ENCODE peak calls at places on chromosomes 11 and 22, in seven cellular contexts. U is GM12865; Q is fibroblast of pulmonary artery; W is right lobe of liver; O is CD8-positive, alpha-beta T cell; Y is AG10803; B is AG09319. Z is an unnamed sample.
A peak's percentile ranks its signal among the peaks of the same experiment; 100 is the strongest.

GRCh38 chr11:83068573-83068972 is 3.1 kb downstream of the RAB30 start:
- DNase-seq in Y (no peak), O (no peak), W (no peak), Q (no peak), U (no peak), B (no peak), Z (no peak)

GRCh38 chr11:18075444-18075843 is 29.4 kb upstream of the TPH1 start:
- DNase-seq in Y (no peak), U (no peak), B (no peak), W (no peak), O (no peak), Q (no peak), Z (no peak)

GRCh38 chr11:126963603-126964353 is 36.8 kb downstream of the KIRREL3 start:
- DNase-seq in U (no peak), Y (peak; percentile 71), W (no peak), Q (no peak), O (no peak), B (no peak), Z (no peak)

GRCh38 chr11:32400196-32400595 is 35.1 kb downstream of the WT1 start:
- DNase-seq in O (no peak), B (no peak), Y (peak; percentile 64), Q (peak; percentile 93), U (no peak), W (no peak), Z (no peak)

GRCh38 chr11:62974848-62975522 is 9.8 kb downstream of the SLC22A6 start:
- DNase-seq in O (no peak), Q (peak; percentile 3), B (no peak), W (no peak), Y (no peak), U (peak; percentile 11), Z (no peak)

GRCh38 chr11:45518096-45518852 is 147.1 kb downstream of the CHST1 start:
- DNase-seq in Y (no peak), O (no peak), Q (no peak), B (no peak), U (no peak), W (no peak), Z (no peak)

GRCh38 chr22:19818264-19819208 is 36.1 kb downstream of the GNB1L start:
- DNase-seq in Y (no peak), O (no peak), U (no peak), B (no peak), Q (no peak), W (no peak), Z (no peak)

GRCh38 chr22:24510694-24511625 is 15.8 kb downstream of the UPB1 start:
- DNase-seq in B (peak; percentile 24), Y (peak; percentile 71), O (no peak), Q (peak; percentile 85), U (no peak), W (peak; percentile 87), Z (peak; percentile 28)

GRCh38 chr22:43011079-43011478 is 3.9 kb downstream of the PACSIN2 start:
- DNase-seq in W (peak; percentile 8), Q (no peak), U (no peak), Y (no peak), O (no peak), B (no peak), Z (no peak)

GRCh38 chr11:126443120-126443519 is 87.6 kb downstream of the ST3GAL4 start:
- DNase-seq in Q (no peak), B (no peak), W (no peak), O (no peak), U (no peak), Y (no peak), Z (no peak)

GRCh38 chr11:126344291-126344970 is 11.1 kb upstream of the ST3GAL4 start:
- DNase-seq in Y (no peak), W (peak; percentile 26), B (no peak), U (no peak), O (no peak), Q (no peak), Z (peak; percentile 39)

GRCh38 chr22:48137640-48138039 is 1375.2 kb downstream of the TBC1D22A start:
- DNase-seq in W (no peak), Q (no peak), U (no peak), B (no peak), Y (no peak), O (no peak), Z (no peak)

GRCh38 chr22:41501209-41501608 is 32.3 kb downstream of the ACO2 start:
- DNase-seq in Q (no peak), B (no peak), Y (no peak), O (no peak), W (no peak), U (peak; percentile 63), Z (no peak)

GRCh38 chr11:104772806-104773241 is 125.4 kb downstream of the CASP12 start:
- DNase-seq in B (peak; percentile 70), Y (peak; percentile 94), W (no peak), Q (peak; percentile 89), U (no peak), O (no peak), Z (no peak)

GRCh38 chr11:94762208-94762607 is 5.9 kb upstream of the AMOTL1 start:
- DNase-seq in W (no peak), O (no peak), U (peak; percentile 7), B (no peak), Q (no peak), Y (no peak), Z (no peak)

GRCh38 chr22:47022075-47022473 is 259.6 kb downstream of the TBC1D22A start:
- DNase-seq in O (no peak), W (no peak), B (no peak), Q (peak; percentile 29), Y (peak; percentile 8), U (no peak), Z (no peak)

GRCh38 chr22:29635734-29636357 is 32.4 kb downstream of the NF2 start:
- DNase-seq in O (no peak), B (peak; percentile 35), Q (peak; percentile 77), W (no peak), Y (peak; percentile 76), U (peak; percentile 57), Z (no peak)

GRCh38 chr11:133821776-133822175 is 23.5 kb downstream of the SPATA19 start:
- DNase-seq in Y (no peak), W (no peak), U (peak; percentile 63), B (no peak), Q (peak; percentile 17), O (no peak), Z (no peak)

GRCh38 chr11:22711880-22712279 is 45.5 kb downstream of the GAS2 start:
- DNase-seq in O (no peak), U (peak; percentile 21), Y (no peak), Q (peak; percentile 4), W (no peak), B (no peak), Z (no peak)

GRCh38 chr11:2269601-2270321 is 627 bp downstream of the ASCL2 start:
- DNase-seq in U (no peak), B (peak; percentile 5), Y (peak; percentile 44), Q (peak; percentile 65), W (peak; percentile 73), O (peak; percentile 56), Z (no peak)
- TF ChIP-seq CTCF in U (no peak), B (no peak), Y (no peak), Q (no peak), W (no peak), O (no peak), Z (peak; percentile 46)

GRCh38 chr11:117200813-117201515 is 1.8 kb downstream of the TAGLN start:
- DNase-seq in B (no peak), U (no peak), Q (peak; percentile 36), O (no peak), W (peak; percentile 30), Y (no peak), Z (no peak)
- TF ChIP-seq CTCF in B (no peak), U (no peak), Q (no peak), O (no peak), W (no peak), Y (no peak), Z (no peak)

GRCh38 chr11:43576834-43577521 is 103.6 kb upstream of the HSD17B12 start:
- DNase-seq in Q (peak; percentile 62), U (peak; percentile 27), B (no peak), O (no peak), W (no peak), Y (peak; percentile 46), Z (no peak)
- TF ChIP-seq CTCF in Q (peak; percentile 35), U (peak; percentile 15), B (peak; percentile 37), O (no peak), W (peak; percentile 10), Y (peak; percentile 49), Z (peak; percentile 70)

DNA sequence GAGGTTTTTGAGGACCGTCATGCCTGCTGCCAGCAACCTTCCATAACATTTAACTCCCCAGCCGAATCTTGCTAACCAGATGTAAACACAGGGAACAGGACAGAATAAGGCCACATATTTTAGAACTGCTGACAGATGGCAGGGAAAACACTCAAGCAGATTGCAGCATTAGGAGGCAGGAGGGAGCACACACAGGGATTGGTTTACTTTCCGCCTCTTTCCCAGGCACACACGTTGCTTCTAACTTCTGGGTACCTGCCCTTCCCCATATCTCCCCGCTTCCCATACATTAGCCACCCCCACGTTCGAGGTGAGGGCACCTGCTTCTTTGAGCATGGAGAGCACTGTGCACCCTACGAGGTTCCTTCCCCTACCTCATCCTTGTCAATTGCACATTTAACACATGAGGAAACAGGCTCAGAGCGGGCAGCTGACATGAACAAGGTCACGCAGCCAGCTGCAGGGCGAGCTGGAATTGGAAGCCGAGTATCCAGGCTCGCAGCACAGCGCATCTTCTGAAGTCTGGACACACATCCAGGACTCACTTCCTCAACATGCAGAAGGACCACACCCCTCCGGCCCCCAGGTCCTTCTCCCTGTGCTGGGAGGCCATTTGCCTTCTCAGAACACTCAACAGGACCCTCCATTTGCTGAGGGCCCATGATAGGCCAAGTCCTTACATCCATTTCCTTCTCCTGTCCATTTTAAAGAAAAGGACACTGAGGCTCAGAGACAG is 18.7 kb downstream of the ASPHD2 start:
- DNase-seq in O (no peak), B (no peak), Q (no peak), U (no peak), W (no peak), Y (no peak), Z (no peak)
- TF ChIP-seq CTCF in O (no peak), B (no peak), Q (no peak), U (no peak), W (no peak), Y (no peak), Z (no peak)

DNA sequence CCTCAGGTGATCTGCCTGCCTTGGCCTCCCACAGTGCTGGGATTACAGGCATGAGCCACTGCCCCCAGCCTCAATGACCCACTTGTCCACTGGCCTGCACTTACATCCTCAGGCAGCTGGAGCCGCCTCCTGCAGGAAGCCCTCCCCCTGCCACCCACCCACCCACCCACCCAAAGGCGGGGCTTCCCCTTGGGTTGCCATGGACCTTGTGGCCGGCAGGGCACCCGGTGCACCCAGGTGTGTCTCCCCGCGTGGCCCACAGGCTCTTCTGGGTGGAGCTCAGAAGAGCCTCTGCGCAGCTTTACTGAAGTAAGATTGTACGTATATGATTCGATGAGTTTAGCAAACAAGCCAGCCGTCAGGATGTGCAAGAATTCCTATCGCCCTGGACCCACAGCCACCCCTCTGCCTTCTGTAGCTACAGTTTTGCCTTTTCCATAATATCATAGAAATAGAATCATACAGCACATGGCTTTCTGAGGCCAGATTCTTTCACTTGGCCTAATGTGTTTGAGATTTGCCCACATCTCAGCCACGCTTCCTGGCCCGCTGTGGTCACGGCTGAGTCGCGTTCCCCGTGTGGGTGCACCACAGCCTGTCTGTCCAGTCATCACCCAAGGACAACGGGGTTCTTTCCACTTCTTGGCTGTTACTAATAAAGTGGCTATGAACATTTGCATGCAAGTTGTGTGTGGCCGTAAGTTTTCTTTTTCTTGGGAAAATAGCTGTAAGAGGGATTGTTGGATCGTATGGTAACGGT is 5.3 kb upstream of the BRSK2 start:
- DNase-seq in B (no peak), W (no peak), O (no peak), U (peak; percentile 36), Y (peak; percentile 16), Q (no peak), Z (no peak)
- TF ChIP-seq CTCF in B (no peak), W (no peak), O (no peak), U (no peak), Y (no peak), Q (no peak), Z (no peak)